ENCODE peak calls at places on chromosomes 11 and 22, in four cellular contexts. One of them, this sample, is unnamed.

GRCh38 chr11:70134490-70134889 is 56.4 kb downstream of the ANO1 start:
- DNase-seq in spleen: no peak
- DNase-seq in lung: no peak
- DNase-seq in tibial nerve: no peak
- DNase-seq in this sample: no peak

GRCh38 chr22:44567846-44568493 is 69.9 kb upstream of the RTL6 start:
- DNase-seq in spleen: peak
- DNase-seq in lung: no peak
- DNase-seq in tibial nerve: no peak
- DNase-seq in this sample: no peak

GRCh38 chr11:22539851-22540376 is 85.7 kb downstream of the FANCF start:
- DNase-seq in spleen: no peak
- DNase-seq in lung: no peak
- DNase-seq in tibial nerve: peak
- DNase-seq in this sample: no peak

GRCh38 chr22:48438791-48439559 is 1388.7 kb downstream of the BRD1 start:
- DNase-seq in spleen: no peak
- DNase-seq in lung: no peak
- DNase-seq in tibial nerve: no peak
- DNase-seq in this sample: no peak

GRCh38 chr11:85721191-85721590 is 35.2 kb upstream of the CCDC89 start:
- DNase-seq in spleen: no peak
- DNase-seq in lung: no peak
- DNase-seq in tibial nerve: no peak
- DNase-seq in this sample: no peak

GRCh38 chr11:8089791-8090510 is 8.9 kb downstream of the TUB start:
- DNase-seq in spleen: peak
- DNase-seq in lung: no peak
- DNase-seq in tibial nerve: no peak
- DNase-seq in this sample: no peak

GRCh38 chr11:110971110-110971509 is 258.9 kb upstream of the ARHGAP20 start:
- DNase-seq in spleen: no peak
- DNase-seq in lung: no peak
- DNase-seq in tibial nerve: no peak
- DNase-seq in this sample: no peak

GRCh38 chr11:23288001-23288783 is 427.9 kb upstream of the CCDC179 start:
- DNase-seq in spleen: no peak
- DNase-seq in lung: no peak
- DNase-seq in tibial nerve: no peak
- DNase-seq in this sample: no peak

GRCh38 chr11:128585498-128586238 is 1.7 kb downstream of the ETS1 start:
- DNase-seq in spleen: no peak
- DNase-seq in lung: no peak
- DNase-seq in tibial nerve: no peak
- DNase-seq in this sample: no peak

GRCh38 chr11:71466358-71466757 is 13.4 kb downstream of the NADSYN1 start:
- DNase-seq in spleen: peak
- DNase-seq in lung: no peak
- DNase-seq in tibial nerve: no peak
- DNase-seq in this sample: no peak

GRCh38 chr22:33315954-33316353 is 257.8 kb upstream of the SYN3 start:
- DNase-seq in spleen: peak
- DNase-seq in lung: no peak
- DNase-seq in tibial nerve: no peak
- DNase-seq in this sample: no peak

GRCh38 chr22:22099194-22099486 is 116.6 kb upstream of the TOP3B start:
- DNase-seq in spleen: no peak
- DNase-seq in lung: no peak
- DNase-seq in tibial nerve: no peak
- DNase-seq in this sample: no peak

GRCh38 chr11:40166892-40167291 is 1292.6 kb downstream of the LRRC4C start:
- DNase-seq in spleen: no peak
- DNase-seq in lung: no peak
- DNase-seq in tibial nerve: no peak
- DNase-seq in this sample: no peak

GRCh38 chr11:44383246-44383645 is 73.3 kb upstream of the ALX4 start:
- DNase-seq in spleen: no peak
- DNase-seq in lung: no peak
- DNase-seq in tibial nerve: no peak
- DNase-seq in this sample: no peak

GRCh38 chr22:44455151-44455962 is 42.7 kb downstream of the RTL6 start:
- DNase-seq in spleen: peak
- DNase-seq in lung: no peak
- DNase-seq in tibial nerve: no peak
- DNase-seq in this sample: peak

GRCh38 chr22:38781033-38781432 is 12.9 kb downstream of the DNAL4 start:
- DNase-seq in spleen: no peak
- DNase-seq in lung: no peak
- DNase-seq in tibial nerve: no peak
- DNase-seq in this sample: no peak

GRCh38 chr22:40408718-40409612 is 38.6 kb downstream of the SGSM3 start:
- DNase-seq in spleen: no peak
- DNase-seq in lung: no peak
- DNase-seq in tibial nerve: no peak
- DNase-seq in this sample: no peak

GRCh38 chr11:105081412-105082150 is 36.4 kb upstream of the CARD16 start:
- DNase-seq in spleen: peak
- DNase-seq in lung: no peak
- DNase-seq in tibial nerve: no peak
- DNase-seq in this sample: no peak

GRCh38 chr11:44563716-44564115 is 1.7 kb upstream of the CD82 start:
- DNase-seq in spleen: no peak
- DNase-seq in lung: no peak
- DNase-seq in tibial nerve: no peak
- DNase-seq in this sample: no peak

GRCh38 chr22:41862530-41863266 is 29.8 kb downstream of the SREBF2 start:
- DNase-seq in spleen: peak
- DNase-seq in lung: peak
- DNase-seq in tibial nerve: no peak
- DNase-seq in this sample: no peak

GRCh38 chr11:69651834-69652620 is 11.1 kb downstream of the CCND1 start:
- DNase-seq in spleen: peak
- DNase-seq in lung: no peak
- DNase-seq in tibial nerve: no peak
- DNase-seq in this sample: no peak

GRCh38 chr22:40541300-40541699 is 95.2 kb downstream of the MRTFA start:
- DNase-seq in spleen: no peak
- DNase-seq in lung: no peak
- DNase-seq in tibial nerve: no peak
- DNase-seq in this sample: no peak

GRCh38 chr22:46593211-46593676 is 26.9 kb upstream of the GRAMD4 start:
- DNase-seq in spleen: peak
- DNase-seq in lung: no peak
- DNase-seq in tibial nerve: peak
- DNase-seq in this sample: no peak

GRCh38 chr22:49771266-49772065 is 56.2 kb downstream of the BRD1 start:
- DNase-seq in spleen: peak
- DNase-seq in lung: no peak
- DNase-seq in tibial nerve: no peak
- DNase-seq in this sample: no peak

GRCh38 chr11:126570489-126570888 is 215.0 kb downstream of the ST3GAL4 start:
- DNase-seq in spleen: no peak
- DNase-seq in lung: no peak
- DNase-seq in tibial nerve: no peak
- DNase-seq in this sample: no peak

GRCh38 chr11:126564588-126564987 is 209.1 kb downstream of the ST3GAL4 start:
- DNase-seq in spleen: no peak
- DNase-seq in lung: no peak
- DNase-seq in tibial nerve: no peak
- DNase-seq in this sample: no peak

GRCh38 chr11:126567419-126567818 is 211.9 kb downstream of the ST3GAL4 start:
- DNase-seq in spleen: no peak
- DNase-seq in lung: no peak
- DNase-seq in tibial nerve: no peak
- DNase-seq in this sample: no peak
- TF ChIP-seq CTCF in spleen: no peak
- TF ChIP-seq CTCF in lung: no peak
- TF ChIP-seq CTCF in tibial nerve: no peak
- TF ChIP-seq CTCF in this sample: no peak

DNA sequence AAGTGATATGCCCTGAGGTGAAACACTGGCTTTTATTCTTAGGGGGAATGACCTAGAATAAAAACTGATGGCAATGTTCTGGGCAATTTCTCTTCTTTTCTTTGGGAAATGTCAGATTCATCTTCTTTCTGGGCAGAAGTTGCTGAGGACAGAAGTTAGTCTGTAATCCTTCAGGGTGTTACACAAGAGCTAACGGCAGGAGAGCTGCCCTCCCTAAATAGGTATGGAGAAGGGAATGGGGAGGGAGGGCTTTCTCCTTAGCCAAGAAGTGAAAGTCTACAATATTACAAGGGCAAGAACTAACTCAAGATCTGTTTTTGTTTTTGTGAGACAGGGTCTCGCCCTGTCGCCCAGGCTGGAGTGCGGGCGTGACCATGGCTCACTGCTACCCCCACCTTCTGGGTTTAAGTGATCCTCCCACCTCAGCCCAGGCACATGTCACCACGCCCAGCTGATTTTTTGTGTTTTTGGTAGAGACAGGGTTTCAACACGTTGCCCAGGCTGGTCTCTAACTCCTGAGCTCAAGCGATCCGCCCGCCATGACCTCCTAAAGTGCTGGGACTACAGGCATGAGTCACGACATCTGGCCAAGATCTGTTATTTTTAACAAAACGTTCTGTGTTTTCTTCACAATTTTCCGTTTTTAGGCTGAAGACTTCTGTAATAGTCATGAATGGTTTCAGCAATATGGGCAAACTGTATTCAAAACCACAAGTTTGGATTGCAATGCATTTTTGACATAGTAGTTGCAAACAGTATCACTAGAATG is 7.2 kb downstream of the PIWIL4 start:
- DNase-seq in spleen: no peak
- DNase-seq in lung: no peak
- DNase-seq in tibial nerve: no peak
- DNase-seq in this sample: no peak
- H3K4me3 ChIP-seq in spleen: no peak
- H3K4me3 ChIP-seq in lung: no peak
- H3K4me3 ChIP-seq in tibial nerve: no peak
- H3K4me3 ChIP-seq in this sample: no peak

DNA sequence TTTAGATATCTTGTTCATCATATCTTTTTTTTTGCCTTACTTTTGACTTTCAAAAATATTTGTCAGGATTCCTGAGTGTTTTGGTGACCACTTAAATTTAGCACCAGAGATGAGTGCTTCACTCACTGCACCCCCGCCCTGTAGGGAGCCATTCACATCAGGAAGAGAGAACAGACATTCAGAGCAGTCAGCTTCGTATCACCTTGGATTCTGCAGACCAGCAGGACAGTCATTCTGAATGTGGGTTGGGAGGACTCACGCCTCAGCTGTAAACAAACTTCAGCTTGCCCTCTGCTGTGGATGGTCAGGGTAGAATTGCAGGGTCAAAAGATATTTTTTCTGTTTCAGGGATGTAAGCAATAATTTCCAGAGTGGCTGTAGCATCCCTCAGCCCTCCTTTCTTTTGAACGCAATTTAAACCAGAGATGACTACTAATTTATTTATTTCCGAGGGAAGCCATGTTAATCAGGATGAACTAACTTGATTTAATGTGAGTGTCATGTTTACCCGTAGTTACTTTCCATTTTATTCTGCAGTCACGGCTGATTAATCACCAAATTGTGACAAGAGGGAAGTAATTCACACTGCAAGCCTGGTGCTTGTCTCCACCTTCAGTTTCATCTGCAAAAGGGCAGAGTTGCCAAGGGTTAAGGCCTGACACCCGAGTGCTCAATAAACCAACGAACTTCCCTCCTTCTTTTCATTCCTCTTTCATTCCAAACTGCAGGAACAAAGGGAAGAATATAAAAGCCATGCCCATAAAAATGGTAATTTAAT is 174.2 kb upstream of the DDI1 start:
- DNase-seq in spleen: no peak
- DNase-seq in lung: no peak
- DNase-seq in tibial nerve: no peak
- DNase-seq in this sample: no peak
- TF ChIP-seq CTCF in spleen: no peak
- TF ChIP-seq CTCF in lung: no peak
- TF ChIP-seq CTCF in tibial nerve: no peak
- TF ChIP-seq CTCF in this sample: no peak

DNA sequence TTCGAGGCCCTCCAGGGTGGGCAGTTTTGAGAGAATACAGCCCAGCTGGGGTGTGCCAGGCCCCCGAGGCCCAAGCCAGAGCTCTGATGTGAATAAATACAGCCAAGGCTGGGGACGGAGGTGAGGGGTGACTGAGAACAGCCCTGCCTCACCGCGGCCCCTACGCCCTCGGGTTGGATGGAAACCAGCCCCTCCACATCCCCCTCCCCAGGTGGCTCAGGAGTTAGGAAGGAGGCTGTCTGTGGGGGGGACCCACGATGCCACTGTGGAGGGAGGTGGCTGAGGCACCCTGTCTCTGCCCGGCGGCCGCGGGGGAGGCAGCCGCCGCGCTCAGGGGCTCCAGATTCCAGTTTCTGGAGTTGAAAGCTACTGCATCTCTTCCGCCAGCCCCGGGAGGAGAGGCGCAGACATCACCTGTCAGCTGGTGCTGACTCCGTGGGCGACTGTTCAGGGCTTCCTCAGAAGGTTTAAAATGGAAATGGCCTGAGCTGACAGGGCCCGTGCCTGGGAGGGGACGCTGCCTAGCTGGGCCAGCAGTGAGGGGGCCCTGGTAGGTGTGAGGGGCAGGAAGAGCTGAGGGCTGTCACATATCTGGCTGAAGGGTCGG is 1.4 kb downstream of the FLRT1 start:
- DNase-seq in spleen: no peak
- DNase-seq in lung: no peak
- DNase-seq in tibial nerve: no peak
- DNase-seq in this sample: no peak
- H3K4me3 ChIP-seq in spleen: no peak
- H3K4me3 ChIP-seq in lung: no peak
- H3K4me3 ChIP-seq in tibial nerve: peak
- H3K4me3 ChIP-seq in this sample: peak

This sample was measured in right atrium auricular region.